ENCODE peak calls at places on chromosomes 11 and 22, in ten cellular contexts. S is activated effector memory CD4-positive, alpha-beta T cell treated with Interleukin-2 at 50 U/mL for 16 hours; F is neural crest cell; X is iris pigment epithelial cell; D is activated naive CD8-positive, alpha-beta T cell treated with anti-CD3 and anti-CD28 coated beads, Interleukin-2, amount 50 U/mL, for 24 hours; A is stimulated activated CD4-positive, alpha-beta T cell treated with anti-CD3 and anti-CD28 coated beads, Interleukin-2, amount 100 ng/mL, for 48 hours; H is sigmoid colon; Y is NCI-H1092 treated with DMSO at 0.1 percent for 48 hours; O is anterior cingulate cortex; U is A172. W is an unnamed sample.

GRCh38 chr11:109972181-109972715 is 120.9 kb upstream of the ZC3H12C start:
- DNase-seq in S (no peak), F (no peak), X (no peak), D (no peak), A (no peak), H (no peak), Y (no peak), O (no peak), U (no peak), W (no peak)

GRCh38 chr11:130601141-130601540 is 152.7 kb downstream of the ADAMTS15 start:
- DNase-seq in S (no peak), F (no peak), X (peak; percentile 57), D (no peak), A (no peak), H (peak; percentile 92), Y (no peak), O (no peak), U (peak; percentile 52), W (no peak)

GRCh38 chr11:19382131-19382611 is 141.4 kb upstream of the E2F8 start:
- DNase-seq in S (no peak), F (peak; percentile 37), X (no peak), D (no peak), A (no peak), H (no peak), Y (no peak), O (peak; percentile 46), U (no peak), W (no peak)

GRCh38 chr11:73271936-73272679 is at the start of gene P2RY6:
- DNase-seq in S (no peak), F (no peak), X (peak; percentile 39), D (no peak), A (no peak), H (peak; percentile 70), Y (no peak), O (no peak), U (peak; percentile 73), W (peak; percentile 87)

GRCh38 chr22:19974935-19975706 is 33.5 kb upstream of the TXNRD2 start:
- DNase-seq in S (no peak), F (no peak), X (no peak), D (no peak), A (no peak), H (no peak), Y (peak; percentile 61), O (no peak), U (peak; percentile 62), W (no peak)

GRCh38 chr22:38519453-38520250 is 13.5 kb upstream of the DDX17 start:
- DNase-seq in S (no peak), F (no peak), X (no peak), D (no peak), A (no peak), H (no peak), Y (no peak), O (no peak), U (no peak), W (no peak)

GRCh38 chr11:111792955-111793500 is 26.8 kb upstream of the PPP2R1B start:
- DNase-seq in S (no peak), F (no peak), X (peak; percentile 55), D (no peak), A (no peak), H (no peak), Y (no peak), O (no peak), U (no peak), W (no peak)

GRCh38 chr11:66172146-66172545 is 96.3 kb upstream of the RAB1B start:
- DNase-seq in S (no peak), F (no peak), X (peak; percentile 81), D (peak; percentile 37), A (peak; percentile 19), H (no peak), Y (no peak), O (no peak), U (peak; percentile 18), W (no peak)

GRCh38 chr11:65859812-65860277 is 388 bp upstream of the MUS81 start:
- DNase-seq in S (no peak), F (no peak), X (no peak), D (peak; percentile 57), A (peak; percentile 50), H (no peak), Y (peak; percentile 86), O (no peak), U (no peak), W (no peak)

GRCh38 chr11:129815596-129816461 is at the start of gene TMEM45B:
- DNase-seq in S (peak; percentile 45), F (peak; percentile 4), X (no peak), D (peak; percentile 30), A (peak; percentile 32), H (no peak), Y (peak; percentile 77), O (no peak), U (no peak), W (peak; percentile 83)

GRCh38 chr22:27997538-27997937 is 78.5 kb upstream of the PITPNB start:
- DNase-seq in S (no peak), F (no peak), X (no peak), D (no peak), A (no peak), H (peak; percentile 45), Y (no peak), O (no peak), U (no peak), W (no peak)

GRCh38 chr22:40128989-40129388 is 48.7 kb upstream of the TNRC6B start:
- DNase-seq in S (no peak), F (no peak), X (no peak), D (no peak), A (no peak), H (no peak), Y (no peak), O (no peak), U (no peak), W (no peak)

GRCh38 chr11:35029979-35030378 is 109.0 kb upstream of the CD44 start:
- DNase-seq in S (no peak), F (no peak), X (peak; percentile 82), D (no peak), A (no peak), H (no peak), Y (no peak), O (no peak), U (peak; percentile 89), W (no peak)

GRCh38 chr11:102513869-102514268 is 16.7 kb downstream of the MMP7 start:
- DNase-seq in S (no peak), F (no peak), X (peak; percentile 41), D (no peak), A (no peak), H (peak; percentile 96), Y (no peak), O (no peak), U (no peak), W (no peak)

GRCh38 chr11:132408877-132409276 is 1038.5 kb downstream of the NTM start:
- DNase-seq in S (no peak), F (no peak), X (no peak), D (no peak), A (no peak), H (no peak), Y (peak; percentile 58), O (no peak), U (no peak), W (no peak)

GRCh38 chr11:96579642-96580041 is 189.8 kb downstream of the JRKL start:
- DNase-seq in S (no peak), F (no peak), X (no peak), D (no peak), A (no peak), H (no peak), Y (no peak), O (no peak), U (no peak), W (no peak)

GRCh38 chr22:38572065-38572464 is 2.1 kb upstream of the DMC1 start:
- DNase-seq in S (no peak), F (peak; percentile 33), X (peak; percentile 64), D (peak; percentile 25), A (peak; percentile 32), H (no peak), Y (peak; percentile 41), O (no peak), U (peak; percentile 4), W (peak; percentile 30)

GRCh38 chr11:16217631-16218030 is 138.7 kb downstream of the SOX6 start:
- DNase-seq in S (no peak), F (no peak), X (peak; percentile 16), D (no peak), A (no peak), H (no peak), Y (no peak), O (no peak), U (no peak), W (no peak)

GRCh38 chr11:105611414-105611813 is 1.5 kb downstream of the GRIA4 start:
- DNase-seq in S (no peak), F (no peak), X (no peak), D (no peak), A (no peak), H (no peak), Y (no peak), O (no peak), U (no peak), W (peak; percentile 8)

GRCh38 chr11:120229451-120230424 is 10.2 kb upstream of the POU2F3 start:
- DNase-seq in S (no peak), F (no peak), X (no peak), D (peak; percentile 27), A (no peak), H (no peak), Y (no peak), O (no peak), U (no peak), W (peak; percentile 66)

GRCh38 chr11:116224154-116224888 is 548.5 kb downstream of the BUD13 start:
- DNase-seq in S (no peak), F (peak; percentile 63), X (peak; percentile 23), D (peak; percentile 41), A (peak; percentile 30), H (no peak), Y (peak; percentile 65), O (peak; percentile 9), U (peak; percentile 3), W (peak; percentile 63)

GRCh38 chr22:49855491-49855911 is 1.9 kb downstream of the ZBED4 start:
- DNase-seq in S (no peak), F (no peak), X (peak; percentile 40), D (no peak), A (no peak), H (no peak), Y (no peak), O (no peak), U (peak; percentile 20), W (no peak)

W was measured in SK-N-SH.